ENCODE peak calls at places on chromosomes 7 and 10, in eight cellular contexts. R is foreskin fibroblast; Z is fibroblast of mammary gland; Q is PC-3; J is GM23248; U is CD8-positive, alpha-beta T cell; N is CD4-positive, CD25-positive, alpha-beta regulatory T cell; C is neuronal stem cell. G is an unnamed sample.

GRCh38 chr10:14822879-14823755 is 14.7 kb downstream of the CDNF start:
- DNase-seq in Z (peak), J (peak), C (peak), U (no peak), N (no peak), Q (peak), R (peak), G (peak)

GRCh38 chr10:75312440-75312839 is 76.7 kb upstream of the COMTD1 start:
- DNase-seq in Z (no peak), Q (no peak), R (no peak), C (no peak), U (no peak), N (no peak), J (no peak), G (no peak)

GRCh38 chr7:97022451-97023306 is 2.0 kb downstream of the DLX5 start:
- DNase-seq in C (peak), N (no peak), R (no peak), Z (no peak), Q (no peak), J (no peak), U (no peak), G (no peak)

GRCh38 chr7:135966341-135967043 is 10.7 kb downstream of the MTPN start:
- DNase-seq in Q (no peak), R (no peak), J (peak), N (no peak), U (no peak), Z (no peak), C (no peak), G (no peak)

GRCh38 chr10:102461187-102462054 is 10.1 kb upstream of the C10orf95 start:
- DNase-seq in N (peak), C (peak), J (peak), U (peak), R (peak), Z (peak), Q (peak), G (peak)

GRCh38 chr10:91541481-91541880 is 91.4 kb downstream of the PPP1R3C start:
- DNase-seq in U (no peak), N (no peak), Q (no peak), J (no peak), R (peak), C (no peak), Z (peak), G (no peak)

GRCh38 chr10:69367469-69367868 is 49.2 kb downstream of the TACR2 start:
- DNase-seq in Q (no peak), Z (no peak), C (no peak), J (no peak), R (no peak), U (no peak), N (no peak), G (no peak)

GRCh38 chr10:113751116-113751728 is at the start of gene PLEKHS1:
- DNase-seq in Q (peak), C (no peak), J (no peak), Z (no peak), N (no peak), R (peak), U (no peak), G (no peak)

GRCh38 chr7:7736671-7737070 is 18.3 kb upstream of the RPA3 start:
- DNase-seq in Z (no peak), C (peak), N (no peak), R (no peak), U (no peak), Q (no peak), J (no peak), G (no peak)

GRCh38 chr10:99742701-99743100 is 10.7 kb downstream of the CUTC start:
- DNase-seq in N (no peak), C (no peak), Z (peak), R (peak), J (peak), U (no peak), Q (peak), G (no peak)

GRCh38 chr10:76736848-76737495 is 900.6 kb downstream of the KCNMA1 start:
- DNase-seq in R (no peak), J (peak), U (no peak), Q (no peak), C (no peak), Z (peak), N (no peak), G (no peak)

GRCh38 chr7:150476819-150477631 is 26.6 kb downstream of the GIMAP8 start:
- DNase-seq in Q (no peak), C (no peak), R (no peak), U (no peak), J (no peak), Z (no peak), N (no peak), G (peak)

GRCh38 chr7:25223206-25223605 is 5.1 kb downstream of the NPVF start:
- DNase-seq in R (no peak), N (no peak), J (no peak), Z (no peak), C (no peak), U (no peak), Q (no peak), G (no peak)
- H3K4me3 ChIP-seq in R (no peak), N (no peak), J (no peak), Z (no peak), C (no peak), U (no peak), Q (no peak), G (no peak)

GRCh38 chr10:103693070-103693811 is 162.1 kb downstream of the SH3PXD2A start:
- DNase-seq in R (peak), J (peak), Z (no peak), Q (no peak), U (peak), C (no peak), N (peak), G (peak)
- H3K4me3 ChIP-seq in R (peak), J (peak), Z (peak), Q (no peak), U (peak), C (no peak), N (peak), G (peak)

DNA sequence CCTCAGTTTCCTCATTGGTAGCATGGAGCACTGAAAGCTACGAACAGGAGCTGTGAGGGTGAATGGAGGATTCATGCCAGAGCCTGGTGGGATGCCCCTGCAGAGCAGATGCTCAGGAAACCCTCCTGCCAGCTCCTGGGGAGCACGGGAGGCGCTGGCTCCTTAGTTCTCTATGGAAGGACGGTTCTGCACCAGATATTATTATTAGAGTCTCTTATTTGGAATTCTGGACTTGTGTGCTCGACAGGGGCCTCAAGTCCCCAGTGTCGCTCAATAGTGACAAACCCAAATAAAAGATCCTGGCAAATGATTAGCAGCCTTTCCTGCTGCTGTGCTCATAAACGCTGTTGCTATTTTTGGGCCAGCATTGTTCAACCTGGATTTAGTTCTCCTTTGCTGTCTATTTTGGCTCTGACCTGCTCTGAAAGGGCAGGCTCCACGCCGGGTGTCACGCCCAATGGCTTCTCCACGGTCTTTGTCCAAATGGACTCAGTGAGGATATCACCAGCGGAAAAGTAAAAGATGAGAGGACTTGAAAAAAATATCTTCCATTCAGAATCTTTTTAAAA is 23.0 kb upstream of the KLF6 start:
- DNase-seq in R (no peak), J (no peak), U (no peak), N (no peak), Q (no peak), C (no peak), Z (no peak), G (no peak)
- H3K4me3 ChIP-seq in R (no peak), J (no peak), U (no peak), N (peak), Q (no peak), C (no peak), Z (no peak), G (no peak)

GRCh38 chr7:114979803-114980507 is 58.1 kb downstream of the MDFIC start:
- DNase-seq in R (no peak), J (no peak), Q (no peak), C (no peak), N (no peak), U (no peak), Z (no peak), G (no peak)
- H3K4me3 ChIP-seq in R (no peak), J (no peak), Q (peak), C (no peak), N (no peak), U (no peak), Z (no peak), G (no peak)

DNA sequence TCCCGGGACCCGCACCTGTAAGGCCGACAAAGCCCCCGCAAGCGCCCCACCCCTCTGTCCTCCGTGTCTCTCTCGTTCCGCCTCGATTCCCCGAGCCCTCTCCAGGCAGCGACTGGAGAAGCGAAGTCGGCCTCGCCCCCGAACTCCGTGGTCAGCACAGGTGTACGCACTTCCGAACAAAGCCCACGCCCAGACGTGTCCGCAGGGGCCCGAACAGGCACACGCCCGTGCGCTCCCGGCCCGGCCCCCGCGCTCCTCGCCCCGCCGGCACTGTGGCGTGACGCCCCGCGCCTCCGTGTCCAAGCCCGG is 758 bp downstream of the NRCAM start:
- DNase-seq in N (no peak), J (no peak), Q (no peak), R (no peak), Z (no peak), U (no peak), C (no peak), G (no peak)
- H3K4me3 ChIP-seq in N (no peak), J (peak), Q (no peak), R (peak), Z (peak), U (peak), C (peak), G (no peak)

G was measured in CD4-positive, alpha-beta memory T cell.